ENCODE peak calls at places on chromosomes 6 and 20, in eight cellular contexts. M is GM06990, Z is K562, U is WTC11, I is esophagus muscularis mucosa, F is fibroblast of lung, N is MCF 10A, L is dorsolateral prefrontal cortex. Y is an unnamed sample.

GRCh38 chr6:110398778-110399177 is 16.6 kb downstream of the DDO start:
- DNase-seq in Z (peak), M (no peak), N (peak), L (no peak), U (no peak), I (no peak), F (peak), Y (no peak)

GRCh38 chr20:15619341-15619740 is 953.9 kb downstream of the KIF16B start:
- DNase-seq in Z (no peak), U (no peak), N (no peak), F (no peak), I (no peak), M (no peak), L (no peak), Y (no peak)

GRCh38 chr6:79733388-79733787 is 102.3 kb downstream of the SH3BGRL2 start:
- DNase-seq in M (no peak), N (no peak), U (no peak), Z (no peak), L (no peak), F (no peak), I (no peak), Y (no peak)

GRCh38 chr6:87473419-87473903 is 687 bp downstream of the SLC35A1 start:
- DNase-seq in M (no peak), N (peak), L (peak), F (peak), U (no peak), I (no peak), Z (peak), Y (no peak)

GRCh38 chr6:77034161-77034560 is 429.1 kb downstream of the HTR1B start:
- DNase-seq in M (no peak), I (no peak), N (peak), Z (no peak), U (peak), F (peak), L (no peak), Y (no peak)

GRCh38 chr6:53347250-53347920 is 1.4 kb downstream of the ELOVL5 start:
- DNase-seq in I (no peak), M (no peak), L (no peak), F (peak), U (no peak), Z (no peak), N (peak), Y (no peak)

GRCh38 chr6:37696220-37696840 is 1.4 kb downstream of the MDGA1 start:
- DNase-seq in M (peak), U (peak), L (no peak), F (peak), Z (no peak), N (no peak), I (no peak), Y (no peak)

GRCh38 chr20:19114410-19114809 is 98.0 kb upstream of the SLC24A3 start:
- DNase-seq in I (peak), U (no peak), F (no peak), L (no peak), N (no peak), Z (no peak), M (peak), Y (no peak)

GRCh38 chr20:362271-363254 is 15.7 kb downstream of the NRSN2 start:
- DNase-seq in L (peak), I (no peak), U (peak), F (peak), N (peak), Z (peak), M (peak), Y (no peak)

GRCh38 chr20:45337367-45338120 is 10.7 kb downstream of the SDC4 start:
- DNase-seq in I (no peak), U (no peak), L (no peak), N (peak), F (peak), M (no peak), Z (peak), Y (no peak)

GRCh38 chr20:49754596-49754995 is 40.9 kb upstream of the B4GALT5 start:
- DNase-seq in Z (no peak), I (no peak), M (no peak), L (no peak), N (no peak), F (no peak), U (no peak), Y (no peak)

GRCh38 chr6:166456360-166457156 is 73.8 kb upstream of the MPC1 start:
- DNase-seq in L (no peak), I (no peak), U (no peak), N (peak), M (no peak), F (peak), Z (no peak), Y (no peak)

GRCh38 chr6:6972456-6972855 is 135.3 kb upstream of the RREB1 start:
- DNase-seq in N (peak), L (no peak), Z (peak), U (no peak), I (no peak), M (no peak), F (peak), Y (no peak)

GRCh38 chr20:4962257-4962855 is 39.0 kb downstream of the SLC23A2 start:
- DNase-seq in U (no peak), F (no peak), M (no peak), N (no peak), Z (no peak), I (no peak), L (no peak), Y (no peak)

GRCh38 chr20:34111057-34111711 is 859 bp downstream of the EIF2S2 start:
- DNase-seq in F (peak), Z (no peak), I (no peak), M (no peak), L (no peak), N (peak), U (no peak), Y (no peak)

GRCh38 chr6:75504902-75505233 is 11.3 kb upstream of the FILIP1 start:
- DNase-seq in I (no peak), Z (no peak), L (no peak), F (peak), U (no peak), M (no peak), N (peak), Y (no peak)
- TF ChIP-seq CTCF in I (peak), Z (no peak), L (no peak), F (peak), U (no peak), M (peak), N (no peak), Y (peak)

GRCh38 chr6:129672883-129673631 is 36.9 kb downstream of the ARHGAP18 start:
- DNase-seq in L (no peak), I (peak), Z (no peak), F (peak), M (peak), U (no peak), N (peak), Y (no peak)

GRCh38 chr6:129672345-129672691 is 37.7 kb downstream of the ARHGAP18 start:
- DNase-seq in M (no peak), F (no peak), L (no peak), Z (no peak), N (no peak), U (no peak), I (peak), Y (no peak)

GRCh38 chr6:129673758-129674157 is 36.2 kb downstream of the ARHGAP18 start:
- DNase-seq in F (no peak), M (no peak), L (no peak), N (no peak), Z (no peak), U (no peak), I (no peak), Y (no peak)

GRCh38 chr6:129670634-129671033 is 39.3 kb downstream of the ARHGAP18 start:
- DNase-seq in I (no peak), Z (no peak), N (no peak), L (no peak), U (no peak), M (no peak), F (no peak), Y (no peak)

GRCh38 chr6:129671442-129672344 is 38.3 kb downstream of the ARHGAP18 start:
- DNase-seq in U (no peak), N (peak), F (no peak), Z (peak), I (peak), L (no peak), M (peak), Y (no peak)
- TF ChIP-seq CTCF in U (no peak), N (no peak), F (no peak), Z (peak), I (peak), L (no peak), M (peak), Y (peak)

DNA sequence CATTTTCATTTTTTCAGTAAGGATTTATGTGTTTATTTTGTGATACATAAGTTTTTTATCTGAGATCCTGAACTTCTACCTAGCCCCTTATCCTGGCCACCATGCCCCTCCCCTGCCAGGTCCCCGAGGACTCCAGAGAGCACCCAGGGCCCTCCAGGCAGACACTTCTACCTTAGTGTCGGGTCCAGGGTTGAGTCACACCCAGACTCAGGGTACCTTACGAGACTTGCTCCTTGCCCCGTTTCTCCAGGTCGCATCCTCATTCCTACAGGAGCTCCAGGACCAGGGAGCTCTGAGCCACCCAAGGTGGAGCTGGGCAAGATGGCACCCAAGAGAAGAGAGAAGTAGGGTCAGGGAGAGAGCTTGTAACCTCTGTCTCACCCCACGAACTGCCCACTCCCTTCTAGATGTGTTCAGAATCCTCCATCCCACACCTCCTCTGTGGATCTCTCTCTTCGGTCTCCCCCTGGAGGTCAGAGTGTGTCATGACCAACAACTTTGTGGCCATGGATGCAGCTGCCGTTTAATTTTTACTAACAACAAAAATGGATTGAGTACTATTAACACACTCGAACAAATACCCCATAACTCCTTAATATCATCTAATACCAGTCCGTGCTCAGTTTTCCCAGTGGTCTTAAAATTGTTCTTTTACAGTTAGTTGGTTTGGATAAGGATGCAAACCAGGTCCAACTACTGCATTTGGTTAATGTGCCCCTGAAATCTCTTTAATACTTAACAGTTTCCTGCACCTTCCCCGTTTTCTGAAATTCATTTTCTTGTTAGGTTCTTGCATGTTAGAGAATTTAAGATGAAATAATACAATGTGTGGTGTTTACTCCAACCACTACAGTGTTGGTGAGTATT is 130.6 kb upstream of the INSM1 start:
- DNase-seq in Z (peak), M (no peak), I (peak), N (peak), F (peak), L (peak), U (peak), Y (no peak)
- TF ChIP-seq CTCF in Z (peak), M (peak), I (peak), N (peak), F (peak), L (peak), U (peak), Y (peak)

GRCh38 chr6:150004783-150005717 is 20.3 kb downstream of the RAET1L start:
- DNase-seq in I (peak), N (peak), U (peak), Z (peak), L (peak), F (peak), M (peak), Y (no peak)
- TF ChIP-seq CTCF in I (peak), N (no peak), U (no peak), Z (no peak), L (peak), F (no peak), M (no peak), Y (no peak)

GRCh38 chr6:125749112-125749863 is at the start of gene HEY2:
- DNase-seq in N (peak), I (peak), Z (peak), U (peak), M (peak), F (peak), L (peak), Y (peak)
- TF ChIP-seq CTCF in N (no peak), I (peak), Z (no peak), U (no peak), M (no peak), F (no peak), L (no peak), Y (peak)

DNA sequence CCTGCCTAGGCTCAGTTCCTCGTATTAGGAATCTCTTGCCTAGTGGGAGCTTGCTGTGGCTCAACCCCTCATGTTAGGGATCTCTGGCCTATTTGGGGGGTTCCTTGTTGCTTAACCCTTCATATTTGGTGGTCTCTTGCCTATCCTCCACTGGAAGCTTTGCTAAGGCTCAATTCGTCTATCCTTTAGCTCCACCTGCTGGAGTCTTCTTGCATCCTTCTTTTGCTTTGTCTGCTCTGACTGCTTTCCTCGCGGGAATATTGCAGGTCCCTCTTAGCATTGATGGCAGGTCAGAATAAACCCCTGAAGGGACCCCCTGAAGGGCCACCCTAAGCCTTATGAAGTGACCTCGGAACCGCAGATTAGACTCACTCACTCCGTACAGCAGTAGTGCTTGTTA is 203.0 kb upstream of the TBX18 start:
- DNase-seq in I (no peak), L (no peak), N (peak), M (no peak), Z (peak), F (peak), U (peak), Y (no peak)
- TF ChIP-seq CTCF in I (no peak), L (peak), N (peak), M (peak), Z (peak), F (peak), U (peak), Y (peak)

DNA sequence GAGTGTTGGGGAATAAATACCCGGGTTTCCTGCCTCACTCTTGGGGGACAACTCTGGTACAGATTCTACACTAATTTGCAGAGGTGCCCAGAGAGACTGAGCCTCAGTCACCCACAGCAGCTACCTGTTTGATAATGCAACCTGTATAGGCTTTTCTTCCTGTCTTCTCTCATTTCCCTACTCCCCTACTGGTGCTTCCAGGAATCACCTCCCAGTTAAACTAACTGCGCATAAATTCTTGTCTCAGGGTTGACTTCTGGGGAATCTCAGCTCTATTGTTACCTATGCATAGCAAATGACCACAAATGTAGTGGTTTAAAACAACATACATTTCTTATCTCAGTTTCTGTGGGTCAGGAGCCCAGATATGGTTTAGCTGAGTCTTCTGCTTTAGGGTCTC is 11.3 kb downstream of the OCSTAMP start:
- DNase-seq in L (no peak), N (no peak), M (no peak), F (no peak), U (no peak), I (no peak), Z (no peak), Y (no peak)
- TF ChIP-seq CTCF in L (no peak), N (no peak), M (no peak), F (no peak), U (peak), I (no peak), Z (no peak), Y (no peak)

GRCh38 chr20:14245368-14245970 is 91.9 kb downstream of the FLRT3 start:
- DNase-seq in Z (no peak), I (no peak), N (no peak), L (no peak), M (no peak), U (no peak), F (peak), Y (no peak)
- TF ChIP-seq CTCF in Z (no peak), I (no peak), N (no peak), L (no peak), M (no peak), U (no peak), F (no peak), Y (no peak)

DNA sequence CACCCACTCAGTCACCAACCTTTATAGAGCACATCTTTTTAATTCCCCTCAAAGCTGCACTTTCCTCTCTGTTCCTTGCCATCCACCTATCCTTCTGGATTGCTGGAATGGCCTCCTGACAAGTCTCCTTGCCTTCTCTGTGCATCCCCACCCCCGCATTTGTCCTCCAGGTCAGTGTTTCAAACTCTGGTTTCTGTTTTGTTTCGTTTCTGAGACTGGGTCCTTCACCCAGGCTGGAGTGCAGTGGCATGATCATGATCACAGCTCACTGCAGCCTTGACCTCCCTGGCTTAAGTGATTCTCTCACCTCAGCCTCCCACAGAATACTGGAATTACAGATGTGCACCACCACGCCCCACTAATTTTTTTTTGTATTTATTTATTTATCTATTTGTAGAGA is 96.2 kb downstream of the PLCB1 start:
- DNase-seq in M (peak), I (no peak), N (no peak), L (no peak), U (no peak), F (no peak), Z (no peak), Y (no peak)
- TF ChIP-seq CTCF in M (no peak), I (no peak), N (no peak), L (no peak), U (no peak), F (no peak), Z (no peak), Y (no peak)

DNA sequence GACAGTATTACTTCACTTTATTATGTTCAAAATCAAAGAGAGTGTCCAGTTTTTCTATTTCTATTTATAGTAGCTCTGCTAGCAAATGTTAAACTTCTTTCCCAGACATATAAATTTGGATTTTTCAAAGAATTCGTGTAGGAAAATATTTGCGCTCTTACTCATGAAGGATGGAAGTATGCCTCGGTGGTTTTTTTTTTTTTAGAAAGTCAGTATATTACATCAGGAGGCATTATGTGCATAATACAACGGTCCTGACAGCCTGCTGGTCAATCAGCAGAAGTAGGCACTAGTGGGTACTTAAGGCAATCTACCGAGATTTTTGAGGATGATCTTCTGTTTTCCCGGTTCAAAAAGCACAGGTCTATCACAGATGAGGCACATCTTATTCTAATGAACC is 249.3 kb downstream of the TBX18 start:
- DNase-seq in Z (no peak), N (no peak), F (no peak), L (no peak), I (no peak), U (no peak), M (no peak), Y (no peak)
- TF ChIP-seq CTCF in Z (no peak), N (no peak), F (no peak), L (no peak), I (no peak), U (no peak), M (no peak), Y (peak)